ENCODE peak calls at places on chromosomes 12 and 14, in four cellular contexts. C is lower lobe of right lung, V is SK-N-SH, K is lung. T is an unnamed sample.

GRCh38 chr12:116244001-116244400 is 33.5 kb downstream of the MED13L start:
- DNase-seq in C (no peak), V (no peak), K (no peak), T (no peak)

GRCh38 chr14:96627811-96628775 is 125.9 kb downstream of the PAPOLA start:
- DNase-seq in C (no peak), V (peak; percentile 1), K (no peak), T (no peak)

GRCh38 chr14:85531594-85532391 is 1.8 kb downstream of the FLRT2 start:
- DNase-seq in C (peak; percentile 51), V (peak; percentile 21), K (peak; percentile 51), T (peak; percentile 44)

GRCh38 chr14:101224356-101225115 is 321.0 kb upstream of the RTL1 start:
- DNase-seq in C (no peak), V (peak; percentile 78), K (no peak), T (peak; percentile 11)

GRCh38 chr12:130775953-130776856 is 60.1 kb upstream of the RIMBP2 start:
- DNase-seq in C (no peak), V (no peak), K (peak; percentile 39), T (no peak)

GRCh38 chr12:77343291-77343690 is 277.9 kb upstream of the E2F7 start:
- DNase-seq in C (no peak), V (no peak), K (no peak), T (no peak)

GRCh38 chr12:110312581-110313360 is 31.7 kb downstream of the ATP2A2 start:
- DNase-seq in C (no peak), V (no peak), K (no peak), T (no peak)

GRCh38 chr14:106134901-106135300 is 608.5 kb downstream of the TMEM121 start:
- DNase-seq in C (no peak), V (no peak), K (no peak), T (no peak)

GRCh38 chr14:92704036-92704804 is 44.2 kb downstream of the LGMN start:
- DNase-seq in C (no peak), V (no peak), K (no peak), T (no peak)

GRCh38 chr14:68583527-68584275 is 209.2 kb downstream of the ZFP36L1 start:
- DNase-seq in C (peak; percentile 65), V (no peak), K (peak; percentile 58), T (no peak)

GRCh38 chr12:64820593-64820992 is 3.9 kb upstream of the TBC1D30 start:
- DNase-seq in C (no peak), V (no peak), K (no peak), T (no peak)

GRCh38 chr12:69401940-69402339 is 42.4 kb downstream of the YEATS4 start:
- DNase-seq in C (no peak), V (no peak), K (no peak), T (no peak)

GRCh38 chr14:91241848-91242247 is 2.7 kb downstream of the GPR68 start:
- DNase-seq in C (no peak), V (no peak), K (no peak), T (no peak)

GRCh38 chr14:80927385-80927989 is 14.1 kb downstream of the CEP128 start:
- DNase-seq in C (no peak), V (no peak), K (no peak), T (no peak)

GRCh38 chr14:59630281-59630963 is 53.8 kb upstream of the CCDC175 start:
- DNase-seq in C (peak; percentile 41), V (peak; percentile 89), K (no peak), T (no peak)

GRCh38 chr14:22973217-22974032 is 8.9 kb downstream of the AJUBA start:
- DNase-seq in C (no peak), V (peak; percentile 67), K (no peak), T (peak; percentile 70)

GRCh38 chr12:24997496-24997895 is 48.6 kb upstream of the BCAT1 start:
- DNase-seq in C (no peak), V (no peak), K (no peak), T (no peak)

GRCh38 chr12:121026274-121027045 is 10.2 kb upstream of the C12orf43 start:
- DNase-seq in C (peak; percentile 39), V (peak; percentile 47), K (no peak), T (no peak)

GRCh38 chr12:6772331-6772695 is at the start of gene LAG3:
- DNase-seq in C (no peak), V (no peak), K (no peak), T (peak; percentile 32)

GRCh38 chr14:93078830-93079229 is 36.9 kb downstream of the ITPK1 start:
- DNase-seq in C (no peak), V (no peak), K (no peak), T (no peak)

GRCh38 chr12:27094726-27095125 is 12.3 kb upstream of the C12orf71 start:
- DNase-seq in C (no peak), V (no peak), K (no peak), T (no peak)

GRCh38 chr12:29889737-29890136 is 106.0 kb upstream of the TMTC1 start:
- DNase-seq in C (no peak), V (peak; percentile 29), K (peak; percentile 55), T (peak; percentile 41)

GRCh38 chr12:120432772-120433525 is 5.0 kb upstream of the COX6A1 start:
- DNase-seq in C (no peak), V (no peak), K (no peak), T (no peak)

GRCh38 chr12:106309671-106310313 is 7.3 kb downstream of the TCP11L2 start:
- DNase-seq in C (no peak), V (no peak), K (no peak), T (no peak)

GRCh38 chr14:104264495-104265265 is 126.3 kb downstream of the KIF26A start:
- DNase-seq in C (peak; percentile 24), V (no peak), K (no peak), T (peak; percentile 28)

GRCh38 chr12:89492883-89493282 is 31.7 kb downstream of the GALNT4 start:
- DNase-seq in C (no peak), V (no peak), K (no peak), T (peak; percentile 82)

GRCh38 chr12:124296916-124297351 is 2.0 kb downstream of the RFLNA start:
- DNase-seq in C (peak; percentile 11), V (no peak), K (no peak), T (peak; percentile 59)

GRCh38 chr12:78185109-78185508 is 354.4 kb downstream of the NAV3 start:
- DNase-seq in C (no peak), V (no peak), K (no peak), T (no peak)

GRCh38 chr12:45336762-45337596 is 121.1 kb downstream of the ANO6 start:
- DNase-seq in C (no peak), V (no peak), K (no peak), T (no peak)

GRCh38 chr14:45891417-45892080 is 638.5 kb upstream of the MIS18BP1 start:
- DNase-seq in C (no peak), V (no peak), K (no peak), T (peak; percentile 67)

DNA sequence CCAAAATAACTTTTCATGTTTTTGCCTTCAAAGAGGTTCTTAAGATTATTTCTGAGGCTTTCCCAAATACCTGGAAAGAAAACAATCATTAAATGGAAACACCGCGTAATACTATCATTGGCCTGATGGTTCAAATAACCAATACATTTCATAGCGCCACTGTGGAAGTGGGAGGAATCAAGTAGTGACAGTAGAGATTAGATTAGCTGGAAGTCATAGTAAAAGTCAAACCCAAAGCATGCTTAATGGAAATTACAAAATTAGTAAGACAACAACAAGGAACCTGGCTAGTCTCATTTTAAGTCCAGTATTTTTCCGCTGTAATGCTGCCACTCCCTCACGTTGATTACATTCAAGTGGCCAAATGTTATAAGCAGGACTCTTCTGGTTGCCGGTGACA is 41.5 kb upstream of the PLEKHG7 start:
- DNase-seq in C (no peak), V (no peak), K (no peak), T (no peak)
- H3K4me1 ChIP-seq in C (no peaks in the 10 kb centered on the region), V (no peaks in the 10 kb centered on the region), K (no peaks in the 10 kb centered on the region), T (no peaks in the 10 kb centered on the region)

DNA sequence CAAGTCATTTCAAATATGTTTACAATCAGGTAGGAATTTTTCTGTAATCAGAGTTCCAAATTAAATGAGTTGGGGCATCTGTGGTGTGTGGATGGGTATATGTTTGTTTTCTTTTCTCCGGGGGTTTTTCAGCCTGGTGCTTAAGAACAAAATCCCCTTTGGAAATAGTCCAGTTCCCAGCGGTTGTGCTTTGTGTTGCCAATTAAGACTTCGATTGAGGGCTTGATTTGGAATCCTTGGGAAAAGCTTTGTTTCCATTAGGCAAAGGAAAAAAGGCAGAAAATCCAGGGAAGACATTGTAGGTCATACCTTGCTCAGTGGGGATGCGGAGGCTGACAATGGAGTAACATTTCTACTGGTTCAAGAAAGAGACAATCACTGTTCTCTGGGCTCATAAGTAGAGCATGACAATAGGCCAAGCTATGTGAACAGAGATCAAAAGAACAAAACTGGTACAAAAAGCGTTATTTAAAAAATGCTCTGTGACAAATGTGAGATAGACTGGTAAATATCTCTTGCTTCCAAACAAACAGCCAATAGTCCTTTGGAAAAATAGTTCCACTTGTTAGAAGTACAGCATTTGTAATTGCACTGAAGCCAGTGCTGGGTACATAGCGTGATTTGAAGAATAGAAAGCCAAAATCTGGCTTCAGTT is 79.7 kb downstream of the EML1 start:
- DNase-seq in C (no peak), V (peak; percentile 38), K (peak; percentile 14), T (no peak)
- H3K4me1 ChIP-seq in C (no peaks in the 10 kb centered on the region), V (no peaks in the 10 kb centered on the region), K (no peaks in the 10 kb centered on the region), T (no peaks in the 10 kb centered on the region)

GRCh38 chr12:67279637-67280036 is 10.5 kb downstream of the CAND1 start:
- DNase-seq in C (no peak), V (no peak), K (no peak), T (no peak)

GRCh38 chr12:67280572-67280971 is 11.4 kb downstream of the CAND1 start:
- DNase-seq in C (no peak), V (no peak), K (no peak), T (no peak)

GRCh38 chr12:67276469-67276868 is 7.3 kb downstream of the CAND1 start:
- DNase-seq in C (no peak), V (no peak), K (no peak), T (no peak)

GRCh38 chr12:67284561-67284960 is 15.4 kb downstream of the CAND1 start:
- DNase-seq in C (no peak), V (no peak), K (no peak), T (no peak)

DNA sequence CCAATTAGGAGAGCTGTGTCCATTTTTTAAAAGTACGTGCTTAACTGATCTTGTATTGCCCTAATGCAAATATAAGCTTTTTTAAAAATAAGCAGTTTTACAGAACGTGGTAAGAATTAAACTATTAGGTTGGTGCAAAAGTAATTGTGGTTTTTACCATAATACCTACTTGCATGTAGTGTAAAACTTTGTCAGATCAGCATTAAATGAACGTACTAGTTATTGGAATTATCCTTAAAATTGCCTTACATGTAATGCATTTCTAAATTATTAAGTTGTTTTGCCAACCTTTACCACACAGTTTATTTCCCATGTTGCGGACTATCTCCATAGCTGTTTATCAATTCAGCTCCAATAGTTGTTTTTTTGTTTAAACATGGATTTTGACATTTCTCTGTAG is 10.9 kb downstream of the CAND1 start:
- DNase-seq in C (no peak), V (no peak), K (no peak), T (no peak)
- H3K4me1 ChIP-seq in C (peaks cover 34% of the 10 kb centered on the region), V (peaks cover 8% of the 10 kb centered on the region), K (peaks cover 3% of the 10 kb centered on the region), T (no peaks in the 10 kb centered on the region)

GRCh38 chr12:131897875-131898274 is 3.5 kb downstream of the ULK1 start:
- DNase-seq in C (no peak), V (no peak), K (no peak), T (no peak)
- H3K4me1 ChIP-seq in C (peaks cover 38% of the 10 kb centered on the region), V (peaks cover 7% of the 10 kb centered on the region), K (peaks cover 33% of the 10 kb centered on the region), T (peaks cover 5% of the 10 kb centered on the region)

DNA sequence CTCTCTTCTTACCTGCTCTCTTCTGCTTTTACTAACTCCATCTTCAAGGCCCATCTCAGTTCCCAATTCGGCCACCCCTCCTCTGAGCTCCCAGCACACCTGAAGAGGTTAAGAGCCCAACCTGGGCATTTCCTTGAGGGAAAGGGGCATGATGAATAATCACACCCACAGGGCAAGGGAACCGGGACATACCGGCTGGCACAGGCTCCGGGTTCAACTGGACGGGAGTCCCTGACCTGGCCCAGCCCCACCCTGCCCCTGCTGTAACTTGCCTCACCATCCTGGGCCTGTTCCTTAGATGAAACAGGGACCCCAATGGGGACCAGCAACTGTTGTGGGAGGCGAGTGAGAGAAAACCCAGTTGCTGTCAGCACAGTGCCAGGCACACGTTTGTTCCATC is 8.5 kb downstream of the CCDC85C start:
- DNase-seq in C (no peak), V (no peak), K (no peak), T (peak; percentile 61)
- H3K4me1 ChIP-seq in C (peaks cover 86% of the 10 kb centered on the region), V (peaks cover 15% of the 10 kb centered on the region), K (peaks cover 57% of the 10 kb centered on the region), T (peaks cover 40% of the 10 kb centered on the region)